ENCODE peak calls at places on chromosomes 5 and 9, in ten cellular contexts. One of them, this sample, is unnamed.

GRCh38 chr5:133456933-133457402 is 155.4 kb downstream of the FSTL4 start:
- DNase-seq in glomerular endothelial cell: no peak
- DNase-seq in head of caudate nucleus: no peak
- DNase-seq in left ventricle myocardium inferior: no peak
- DNase-seq in stromal cell of bone marrow: no peak
- DNase-seq in HTR-8/SVneo: peak
- DNase-seq in endothelial cell: no peak
- DNase-seq in GM13976: no peak
- DNase-seq in caudate nucleus: no peak
- DNase-seq in HEK293T: no peak
- DNase-seq in this sample: no peak

GRCh38 chr5:107467137-107467932 is 203.4 kb downstream of the EFNA5 start:
- DNase-seq in endothelial cell: peak
- DNase-seq in HEK293T: no peak
- DNase-seq in head of caudate nucleus: no peak
- DNase-seq in left ventricle myocardium inferior: no peak
- DNase-seq in GM13976: no peak
- DNase-seq in caudate nucleus: no peak
- DNase-seq in stromal cell of bone marrow: no peak
- DNase-seq in HTR-8/SVneo: no peak
- DNase-seq in glomerular endothelial cell: no peak
- DNase-seq in this sample: no peak

GRCh38 chr9:129240581-129241211 is 62.6 kb upstream of the IER5L start:
- DNase-seq in left ventricle myocardium inferior: peak
- DNase-seq in HTR-8/SVneo: no peak
- DNase-seq in caudate nucleus: no peak
- DNase-seq in GM13976: no peak
- DNase-seq in HEK293T: no peak
- DNase-seq in endothelial cell: no peak
- DNase-seq in head of caudate nucleus: no peak
- DNase-seq in glomerular endothelial cell: no peak
- DNase-seq in stromal cell of bone marrow: no peak
- DNase-seq in this sample: no peak

GRCh38 chr5:150144211-150144801 is 11.3 kb downstream of the PDGFRB start:
- DNase-seq in endothelial cell: no peak
- DNase-seq in left ventricle myocardium inferior: peak
- DNase-seq in HEK293T: no peak
- DNase-seq in head of caudate nucleus: no peak
- DNase-seq in stromal cell of bone marrow: no peak
- DNase-seq in caudate nucleus: no peak
- DNase-seq in glomerular endothelial cell: no peak
- DNase-seq in HTR-8/SVneo: no peak
- DNase-seq in GM13976: no peak
- DNase-seq in this sample: no peak

GRCh38 chr9:128882677-128883590 is 1.0 kb downstream of the LRRC8A start:
- DNase-seq in HTR-8/SVneo: no peak
- DNase-seq in stromal cell of bone marrow: no peak
- DNase-seq in HEK293T: no peak
- DNase-seq in left ventricle myocardium inferior: no peak
- DNase-seq in glomerular endothelial cell: no peak
- DNase-seq in endothelial cell: peak
- DNase-seq in head of caudate nucleus: no peak
- DNase-seq in GM13976: no peak
- DNase-seq in caudate nucleus: no peak
- DNase-seq in this sample: no peak

GRCh38 chr9:73609381-73609780 is 457.7 kb downstream of the ANXA1 start:
- DNase-seq in head of caudate nucleus: no peak
- DNase-seq in stromal cell of bone marrow: no peak
- DNase-seq in HTR-8/SVneo: no peak
- DNase-seq in HEK293T: no peak
- DNase-seq in endothelial cell: no peak
- DNase-seq in caudate nucleus: no peak
- DNase-seq in glomerular endothelial cell: no peak
- DNase-seq in GM13976: no peak
- DNase-seq in left ventricle myocardium inferior: no peak
- DNase-seq in this sample: no peak

GRCh38 chr9:120713257-120714087 is 798 bp downstream of the MEGF9 start:
- DNase-seq in left ventricle myocardium inferior: peak
- DNase-seq in caudate nucleus: no peak
- DNase-seq in glomerular endothelial cell: no peak
- DNase-seq in stromal cell of bone marrow: no peak
- DNase-seq in HTR-8/SVneo: no peak
- DNase-seq in endothelial cell: peak
- DNase-seq in head of caudate nucleus: no peak
- DNase-seq in GM13976: peak
- DNase-seq in HEK293T: peak
- DNase-seq in this sample: no peak

GRCh38 chr5:153135416-153135815 is 355.1 kb upstream of the GRIA1 start:
- DNase-seq in glomerular endothelial cell: no peak
- DNase-seq in GM13976: no peak
- DNase-seq in stromal cell of bone marrow: no peak
- DNase-seq in endothelial cell: no peak
- DNase-seq in caudate nucleus: no peak
- DNase-seq in head of caudate nucleus: no peak
- DNase-seq in HTR-8/SVneo: no peak
- DNase-seq in left ventricle myocardium inferior: no peak
- DNase-seq in HEK293T: no peak
- DNase-seq in this sample: no peak

GRCh38 chr5:172878585-172879433 is 44.8 kb downstream of the ERGIC1 start:
- DNase-seq in stromal cell of bone marrow: no peak
- DNase-seq in HTR-8/SVneo: no peak
- DNase-seq in caudate nucleus: no peak
- DNase-seq in GM13976: no peak
- DNase-seq in head of caudate nucleus: no peak
- DNase-seq in left ventricle myocardium inferior: no peak
- DNase-seq in HEK293T: no peak
- DNase-seq in glomerular endothelial cell: peak
- DNase-seq in endothelial cell: no peak
- DNase-seq in this sample: no peak

GRCh38 chr5:176519810-176520720 is 17.1 kb downstream of the RNF44 start:
- DNase-seq in GM13976: no peak
- DNase-seq in caudate nucleus: no peak
- DNase-seq in left ventricle myocardium inferior: no peak
- DNase-seq in HTR-8/SVneo: no peak
- DNase-seq in head of caudate nucleus: no peak
- DNase-seq in stromal cell of bone marrow: no peak
- DNase-seq in glomerular endothelial cell: no peak
- DNase-seq in HEK293T: no peak
- DNase-seq in endothelial cell: no peak
- DNase-seq in this sample: no peak

GRCh38 chr5:41270423-41271251 is 57.3 kb upstream of the C6 start:
- DNase-seq in caudate nucleus: peak
- DNase-seq in endothelial cell: peak
- DNase-seq in left ventricle myocardium inferior: peak
- DNase-seq in head of caudate nucleus: no peak
- DNase-seq in glomerular endothelial cell: no peak
- DNase-seq in stromal cell of bone marrow: peak
- DNase-seq in HTR-8/SVneo: peak
- DNase-seq in HEK293T: peak
- DNase-seq in GM13976: no peak
- DNase-seq in this sample: peak

GRCh38 chr5:4880304-4880741 is 259.8 kb upstream of the ADAMTS16 start:
- DNase-seq in HTR-8/SVneo: no peak
- DNase-seq in caudate nucleus: no peak
- DNase-seq in left ventricle myocardium inferior: no peak
- DNase-seq in head of caudate nucleus: no peak
- DNase-seq in glomerular endothelial cell: no peak
- DNase-seq in GM13976: no peak
- DNase-seq in HEK293T: no peak
- DNase-seq in stromal cell of bone marrow: no peak
- DNase-seq in endothelial cell: no peak
- DNase-seq in this sample: no peak

GRCh38 chr9:93060746-93061259 is 2.3 kb downstream of the SUSD3 start:
- DNase-seq in HEK293T: no peak
- DNase-seq in GM13976: no peak
- DNase-seq in stromal cell of bone marrow: no peak
- DNase-seq in caudate nucleus: no peak
- DNase-seq in endothelial cell: no peak
- DNase-seq in head of caudate nucleus: no peak
- DNase-seq in HTR-8/SVneo: peak
- DNase-seq in glomerular endothelial cell: no peak
- DNase-seq in left ventricle myocardium inferior: no peak
- DNase-seq in this sample: no peak

GRCh38 chr5:147782053-147783028 is at the start of gene JAKMIP2:
- DNase-seq in head of caudate nucleus: peak
- DNase-seq in stromal cell of bone marrow: peak
- DNase-seq in GM13976: peak
- DNase-seq in HEK293T: peak
- DNase-seq in glomerular endothelial cell: no peak
- DNase-seq in HTR-8/SVneo: peak
- DNase-seq in caudate nucleus: peak
- DNase-seq in endothelial cell: peak
- DNase-seq in left ventricle myocardium inferior: peak
- DNase-seq in this sample: peak

GRCh38 chr9:96009690-96010477 is 134.4 kb downstream of the ERCC6L2 start:
- DNase-seq in head of caudate nucleus: no peak
- DNase-seq in HEK293T: no peak
- DNase-seq in glomerular endothelial cell: no peak
- DNase-seq in stromal cell of bone marrow: no peak
- DNase-seq in GM13976: peak
- DNase-seq in HTR-8/SVneo: no peak
- DNase-seq in caudate nucleus: no peak
- DNase-seq in left ventricle myocardium inferior: no peak
- DNase-seq in endothelial cell: no peak
- DNase-seq in this sample: no peak

GRCh38 chr5:36502608-36503007 is 103.8 kb upstream of the SLC1A3 start:
- DNase-seq in caudate nucleus: no peak
- DNase-seq in head of caudate nucleus: no peak
- DNase-seq in GM13976: no peak
- DNase-seq in left ventricle myocardium inferior: no peak
- DNase-seq in HEK293T: no peak
- DNase-seq in HTR-8/SVneo: peak
- DNase-seq in stromal cell of bone marrow: peak
- DNase-seq in endothelial cell: no peak
- DNase-seq in glomerular endothelial cell: no peak
- DNase-seq in this sample: peak

GRCh38 chr5:160534125-160534524 is 112.5 kb downstream of the PTTG1 start:
- DNase-seq in glomerular endothelial cell: no peak
- DNase-seq in GM13976: no peak
- DNase-seq in stromal cell of bone marrow: peak
- DNase-seq in HTR-8/SVneo: no peak
- DNase-seq in left ventricle myocardium inferior: no peak
- DNase-seq in caudate nucleus: no peak
- DNase-seq in endothelial cell: no peak
- DNase-seq in HEK293T: no peak
- DNase-seq in head of caudate nucleus: no peak
- DNase-seq in this sample: no peak

GRCh38 chr5:19369048-19369447 is 619.0 kb downstream of the CDH18 start:
- DNase-seq in endothelial cell: no peak
- DNase-seq in HEK293T: no peak
- DNase-seq in head of caudate nucleus: no peak
- DNase-seq in HTR-8/SVneo: no peak
- DNase-seq in GM13976: no peak
- DNase-seq in caudate nucleus: no peak
- DNase-seq in stromal cell of bone marrow: no peak
- DNase-seq in left ventricle myocardium inferior: no peak
- DNase-seq in glomerular endothelial cell: no peak
- DNase-seq in this sample: no peak

GRCh38 chr9:13083973-13084528 is 195.4 kb downstream of the MPDZ start:
- DNase-seq in stromal cell of bone marrow: peak
- DNase-seq in glomerular endothelial cell: no peak
- DNase-seq in endothelial cell: no peak
- DNase-seq in caudate nucleus: no peak
- DNase-seq in HTR-8/SVneo: no peak
- DNase-seq in head of caudate nucleus: no peak
- DNase-seq in left ventricle myocardium inferior: no peak
- DNase-seq in HEK293T: no peak
- DNase-seq in GM13976: no peak
- DNase-seq in this sample: peak

GRCh38 chr5:167244583-167244982 is 1046.9 kb upstream of the WWC1 start:
- DNase-seq in HEK293T: no peak
- DNase-seq in caudate nucleus: no peak
- DNase-seq in HTR-8/SVneo: peak
- DNase-seq in glomerular endothelial cell: no peak
- DNase-seq in endothelial cell: peak
- DNase-seq in GM13976: no peak
- DNase-seq in stromal cell of bone marrow: no peak
- DNase-seq in head of caudate nucleus: no peak
- DNase-seq in left ventricle myocardium inferior: no peak
- DNase-seq in this sample: no peak

GRCh38 chr5:42848545-42848944 is 36.9 kb upstream of the SELENOP start:
- DNase-seq in endothelial cell: no peak
- DNase-seq in head of caudate nucleus: no peak
- DNase-seq in GM13976: no peak
- DNase-seq in caudate nucleus: no peak
- DNase-seq in left ventricle myocardium inferior: no peak
- DNase-seq in HTR-8/SVneo: no peak
- DNase-seq in glomerular endothelial cell: no peak
- DNase-seq in HEK293T: no peak
- DNase-seq in stromal cell of bone marrow: no peak
- DNase-seq in this sample: no peak

GRCh38 chr9:86034863-86035734 is 64.3 kb downstream of the GOLM1 start:
- DNase-seq in caudate nucleus: no peak
- DNase-seq in HTR-8/SVneo: peak
- DNase-seq in endothelial cell: peak
- DNase-seq in HEK293T: peak
- DNase-seq in head of caudate nucleus: no peak
- DNase-seq in stromal cell of bone marrow: peak
- DNase-seq in glomerular endothelial cell: no peak
- DNase-seq in GM13976: peak
- DNase-seq in left ventricle myocardium inferior: no peak
- DNase-seq in this sample: no peak

GRCh38 chr5:121870489-121870888 is 18.8 kb downstream of the FTMT start:
- DNase-seq in glomerular endothelial cell: no peak
- DNase-seq in left ventricle myocardium inferior: no peak
- DNase-seq in HTR-8/SVneo: no peak
- DNase-seq in caudate nucleus: no peak
- DNase-seq in GM13976: no peak
- DNase-seq in endothelial cell: no peak
- DNase-seq in stromal cell of bone marrow: peak
- DNase-seq in head of caudate nucleus: no peak
- DNase-seq in HEK293T: no peak
- DNase-seq in this sample: peak

GRCh38 chr5:139385061-139385889 is 2.2 kb upstream of the SLC23A1 start:
- DNase-seq in GM13976: peak
- DNase-seq in glomerular endothelial cell: no peak
- DNase-seq in caudate nucleus: no peak
- DNase-seq in HEK293T: no peak
- DNase-seq in left ventricle myocardium inferior: no peak
- DNase-seq in endothelial cell: no peak
- DNase-seq in head of caudate nucleus: peak
- DNase-seq in stromal cell of bone marrow: no peak
- DNase-seq in HTR-8/SVneo: no peak
- DNase-seq in this sample: no peak

GRCh38 chr9:92714016-92714415 is 44.1 kb upstream of the IPPK start:
- DNase-seq in left ventricle myocardium inferior: no peak
- DNase-seq in head of caudate nucleus: peak
- DNase-seq in stromal cell of bone marrow: no peak
- DNase-seq in HTR-8/SVneo: no peak
- DNase-seq in HEK293T: no peak
- DNase-seq in caudate nucleus: no peak
- DNase-seq in GM13976: no peak
- DNase-seq in endothelial cell: no peak
- DNase-seq in glomerular endothelial cell: no peak
- DNase-seq in this sample: no peak

GRCh38 chr5:181042722-181043121 is 2.7 kb downstream of the BTNL9 start:
- DNase-seq in caudate nucleus: no peak
- DNase-seq in HTR-8/SVneo: no peak
- DNase-seq in glomerular endothelial cell: no peak
- DNase-seq in endothelial cell: no peak
- DNase-seq in GM13976: no peak
- DNase-seq in head of caudate nucleus: no peak
- DNase-seq in left ventricle myocardium inferior: no peak
- DNase-seq in HEK293T: no peak
- DNase-seq in stromal cell of bone marrow: no peak
- DNase-seq in this sample: no peak

GRCh38 chr9:14158911-14159310 is 155.0 kb downstream of the NFIB start:
- DNase-seq in stromal cell of bone marrow: peak
- DNase-seq in endothelial cell: no peak
- DNase-seq in HEK293T: no peak
- DNase-seq in HTR-8/SVneo: no peak
- DNase-seq in left ventricle myocardium inferior: no peak
- DNase-seq in glomerular endothelial cell: no peak
- DNase-seq in head of caudate nucleus: no peak
- DNase-seq in GM13976: no peak
- DNase-seq in caudate nucleus: no peak
- DNase-seq in this sample: no peak

GRCh38 chr5:66010476-66010875 is 84.1 kb downstream of the ERBIN start:
- DNase-seq in HTR-8/SVneo: no peak
- DNase-seq in GM13976: no peak
- DNase-seq in glomerular endothelial cell: no peak
- DNase-seq in stromal cell of bone marrow: no peak
- DNase-seq in endothelial cell: no peak
- DNase-seq in head of caudate nucleus: no peak
- DNase-seq in caudate nucleus: no peak
- DNase-seq in left ventricle myocardium inferior: no peak
- DNase-seq in HEK293T: no peak
- DNase-seq in this sample: no peak